ENCODE peak calls at places on chromosomes 12 and 14, in five cellular contexts. I is heart right ventricle, G is fibroblast of lung, W is heart left ventricle, S is cardiac muscle cell. T is an unnamed sample.

GRCh38 chr14:88128811-88129210 is 123.9 kb downstream of the GPR65 start:
- DNase-seq in I (no peak), G (no peak), W (no peak), S (no peak), T (no peak)

GRCh38 chr12:57079821-57080220 is 1.2 kb upstream of the NEMP1 start:
- DNase-seq in I (no peak), G (no peak), W (no peak), S (no peak), T (no peak)

GRCh38 chr14:56487090-56487667 is 92.4 kb upstream of the TMEM260 start:
- DNase-seq in I (no peak), G (peak), W (no peak), S (no peak), T (no peak)

GRCh38 chr12:127046467-127046866 is 1220.5 kb upstream of the TMEM132C start:
- DNase-seq in I (no peak), G (no peak), W (no peak), S (no peak), T (no peak)

GRCh38 chr12:12534975-12535374 is 27.7 kb downstream of the DUSP16 start:
- DNase-seq in I (no peak), G (no peak), W (peak), S (no peak), T (no peak)

GRCh38 chr14:100304825-100305445 is 1.3 kb downstream of the SLC25A29 start:
- DNase-seq in I (peak), G (no peak), W (peak), S (peak), T (no peak)

GRCh38 chr14:100067971-100068959 is 3.0 kb downstream of the EVL start:
- DNase-seq in I (peak), G (no peak), W (peak), S (no peak), T (peak)

GRCh38 chr12:12469386-12469785 is 93.3 kb downstream of the DUSP16 start:
- DNase-seq in I (no peak), G (no peak), W (no peak), S (no peak), T (no peak)

GRCh38 chr12:113179023-113179422 is 6.3 kb downstream of the DDX54 start:
- DNase-seq in I (no peak), G (no peak), W (no peak), S (no peak), T (peak)

GRCh38 chr12:89082354-89082753 is 269.9 kb downstream of the DUSP6 start:
- DNase-seq in I (no peak), G (no peak), W (no peak), S (no peak), T (no peak)

GRCh38 chr12:127343941-127344340 is 923.0 kb upstream of the TMEM132C start:
- DNase-seq in I (no peak), G (no peak), W (no peak), S (no peak), T (no peak)

GRCh38 chr12:65620026-65620425 is 204.3 kb upstream of the HMGA2 start:
- DNase-seq in I (no peak), G (peak), W (no peak), S (peak), T (no peak)

GRCh38 chr14:22112004-22112403 is 438.4 kb upstream of the OR4E1 start:
- DNase-seq in I (no peak), G (no peak), W (no peak), S (peak), T (no peak)

GRCh38 chr12:9919443-9919842 is 12.7 kb downstream of the CLEC2A start:
- DNase-seq in I (no peak), G (no peak), W (no peak), S (no peak), T (peak)

GRCh38 chr12:63206908-63207307 is 55.9 kb upstream of the AVPR1A start:
- DNase-seq in I (no peak), G (no peak), W (peak), S (no peak), T (no peak)

GRCh38 chr14:73759183-73759713 is 45.1 kb upstream of the PNMA1 start:
- DNase-seq in I (peak), G (peak), W (peak), S (peak), T (peak)

GRCh38 chr14:24263848-24264247 is 871 bp upstream of the TGM1 start:
- DNase-seq in I (no peak), G (no peak), W (no peak), S (no peak), T (no peak)

GRCh38 chr14:63875311-63875710 is 22.5 kb downstream of the SYNE2 start:
- DNase-seq in I (peak), G (peak), W (peak), S (no peak), T (no peak)

GRCh38 chr14:29741909-29742401 is 185.7 kb downstream of the PRKD1 start:
- DNase-seq in I (peak), G (peak), W (peak), S (no peak), T (no peak)

GRCh38 chr14:28707814-28708213 is 58.8 kb upstream of the FOXG1 start:
- DNase-seq in I (no peak), G (peak), W (no peak), S (no peak), T (no peak)

GRCh38 chr14:56460469-56460868 is 119.1 kb upstream of the TMEM260 start:
- DNase-seq in I (no peak), G (no peak), W (no peak), S (no peak), T (no peak)

GRCh38 chr14:105525861-105526780 is at the start of gene TMEM121:
- DNase-seq in I (no peak), G (no peak), W (no peak), S (peak), T (no peak)

GRCh38 chr12:19044877-19045276 is 84.7 kb upstream of the PLEKHA5 start:
- DNase-seq in I (no peak), G (no peak), W (no peak), S (no peak), T (no peak)

GRCh38 chr12:94020335-94020734 is 128.0 kb upstream of the PLXNC1 start:
- DNase-seq in I (no peak), G (peak), W (no peak), S (no peak), T (no peak)

GRCh38 chr14:31387091-31387490 is 33.3 kb downstream of the HEATR5A start:
- DNase-seq in I (no peak), G (no peak), W (no peak), S (no peak), T (no peak)

GRCh38 chr14:34770901-34771300 is 56.5 kb upstream of the CFL2 start:
- DNase-seq in I (no peak), G (no peak), W (no peak), S (no peak), T (no peak)

GRCh38 chr12:39587247-39587646 is 32.4 kb downstream of the ABCD2 start:
- DNase-seq in I (peak), G (peak), W (no peak), S (no peak), T (no peak)

GRCh38 chr14:102693006-102693755 is 84.1 kb upstream of the TRAF3 start:
- DNase-seq in I (no peak), G (no peak), W (no peak), S (peak), T (no peak)

GRCh38 chr12:62215506-62215905 is 44.7 kb upstream of the USP15 start:
- DNase-seq in I (no peak), G (no peak), W (no peak), S (no peak), T (no peak)

GRCh38 chr14:61343991-61344405 is 22.6 kb downstream of the PRKCH start:
- DNase-seq in I (no peak), G (no peak), W (no peak), S (no peak), T (peak)

GRCh38 chr14:64405295-64405694 is 17.1 kb downstream of the MTHFD1 start:
- DNase-seq in I (no peak), G (no peak), W (no peak), S (no peak), T (no peak)

GRCh38 chr14:23067847-23068791 is 10.8 kb upstream of the CDH24 start:
- DNase-seq in I (no peak), G (no peak), W (no peak), S (no peak), T (no peak)

GRCh38 chr14:93829839-93830481 is 41.7 kb upstream of the PRIMA1 start:
- DNase-seq in I (no peak), G (no peak), W (no peak), S (no peak), T (no peak)

GRCh38 chr12:4434721-4435425 is 10.7 kb downstream of the FGF6 start:
- DNase-seq in I (no peak), G (no peak), W (no peak), S (no peak), T (no peak)

GRCh38 chr12:57983150-57983857 is 41.9 kb downstream of the ATP23 start:
- DNase-seq in I (peak), G (peak), W (no peak), S (peak), T (no peak)

GRCh38 chr14:54908230-54908629 is 5.6 kb upstream of the GCH1 start:
- DNase-seq in I (no peak), G (no peak), W (no peak), S (no peak), T (no peak)

GRCh38 chr14:106578479-106578878 is 1052.1 kb downstream of the TMEM121 start:
- DNase-seq in I (no peak), G (no peak), W (no peak), S (no peak), T (no peak)

GRCh38 chr14:68506021-68506644 is 286.7 kb downstream of the ZFP36L1 start:
- DNase-seq in I (no peak), G (peak), W (peak), S (no peak), T (no peak)

GRCh38 chr14:23538049-23538718 is 13.4 kb downstream of the ZFHX2 start:
- DNase-seq in I (no peak), G (no peak), W (no peak), S (no peak), T (no peak)

GRCh38 chr12:102730996-102731395 is 186.0 kb downstream of the PAH start:
- DNase-seq in I (no peak), G (no peak), W (no peak), S (no peak), T (no peak)

GRCh38 chr12:102740157-102741032 is 176.6 kb downstream of the PAH start:
- DNase-seq in I (no peak), G (peak), W (no peak), S (peak), T (no peak)

GRCh38 chr12:102736328-102736727 is 180.7 kb downstream of the PAH start:
- DNase-seq in I (no peak), G (no peak), W (no peak), S (no peak), T (no peak)

GRCh38 chr12:102735104-102735503 is 181.9 kb downstream of the PAH start:
- DNase-seq in I (no peak), G (no peak), W (no peak), S (no peak), T (no peak)
- H3K27ac ChIP-seq in I (no peak), G (no peak), W (no peak), S (no peak), T (no peak)

DNA sequence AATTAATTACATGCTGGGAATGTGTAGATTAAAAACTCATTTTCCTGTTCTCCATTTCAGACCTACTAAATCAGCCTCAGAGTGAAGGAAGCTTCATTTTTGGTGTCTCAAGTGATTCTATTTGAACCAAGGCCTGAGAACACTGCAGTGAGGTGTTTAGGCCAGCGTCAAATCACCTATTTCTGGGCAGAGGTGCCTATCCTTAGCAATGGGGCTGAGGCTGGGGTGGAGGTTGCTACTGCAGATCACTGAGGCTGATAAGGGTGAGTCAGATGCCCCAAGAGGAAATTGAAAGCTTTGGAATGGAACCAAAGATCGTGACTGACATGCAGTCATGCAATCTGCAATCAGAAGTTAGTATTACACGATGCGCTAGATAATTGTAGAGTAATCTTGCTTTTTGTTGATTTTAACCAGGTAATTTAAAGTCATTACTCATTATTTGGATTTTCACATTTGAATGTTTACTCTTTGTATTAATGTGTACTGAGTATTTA is 4.4 kb downstream of the TXNRD1 start:
- DNase-seq in I (no peak), G (peak), W (no peak), S (no peak), T (no peak)
- H3K27ac ChIP-seq in I (peak), G (peak), W (peak), S (peak), T (peak)

DNA sequence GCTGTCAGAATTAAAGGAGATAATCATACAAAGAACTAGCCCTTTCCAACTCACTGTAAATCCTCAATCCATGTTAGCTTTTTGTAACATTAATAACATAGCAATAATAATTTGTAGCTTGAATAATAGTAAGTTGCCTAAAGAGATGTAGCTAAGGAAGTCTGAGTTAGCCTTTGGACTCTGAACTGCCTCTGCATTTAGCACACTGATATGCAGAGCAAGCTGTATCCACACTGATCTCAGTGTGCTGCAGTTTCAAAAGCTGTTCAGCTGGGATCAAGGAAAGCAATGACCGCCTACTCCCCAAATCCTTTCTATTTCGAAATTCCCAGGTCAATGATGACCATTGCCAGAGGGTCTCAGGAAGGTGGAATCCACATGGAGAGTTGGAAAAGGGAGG is 99.3 kb upstream of the IFNG-AS1 start:
- DNase-seq in I (no peak), G (no peak), W (no peak), S (no peak), T (no peak)
- H3K27ac ChIP-seq in I (no peak), G (no peak), W (no peak), S (peak), T (no peak)

GRCh38 chr12:52672321-52672933 is 7.8 kb downstream of the KRT1 start:
- DNase-seq in I (no peak), G (no peak), W (no peak), S (no peak), T (no peak)
- H3K27ac ChIP-seq in I (no peak), G (no peak), W (no peak), S (no peak), T (no peak)

GRCh38 chr12:108787539-108787938 is 56.2 kb upstream of the CORO1C start:
- DNase-seq in I (no peak), G (no peak), W (no peak), S (no peak), T (no peak)
- H3K27ac ChIP-seq in I (no peak), G (no peak), W (peak), S (no peak), T (no peak)

DNA sequence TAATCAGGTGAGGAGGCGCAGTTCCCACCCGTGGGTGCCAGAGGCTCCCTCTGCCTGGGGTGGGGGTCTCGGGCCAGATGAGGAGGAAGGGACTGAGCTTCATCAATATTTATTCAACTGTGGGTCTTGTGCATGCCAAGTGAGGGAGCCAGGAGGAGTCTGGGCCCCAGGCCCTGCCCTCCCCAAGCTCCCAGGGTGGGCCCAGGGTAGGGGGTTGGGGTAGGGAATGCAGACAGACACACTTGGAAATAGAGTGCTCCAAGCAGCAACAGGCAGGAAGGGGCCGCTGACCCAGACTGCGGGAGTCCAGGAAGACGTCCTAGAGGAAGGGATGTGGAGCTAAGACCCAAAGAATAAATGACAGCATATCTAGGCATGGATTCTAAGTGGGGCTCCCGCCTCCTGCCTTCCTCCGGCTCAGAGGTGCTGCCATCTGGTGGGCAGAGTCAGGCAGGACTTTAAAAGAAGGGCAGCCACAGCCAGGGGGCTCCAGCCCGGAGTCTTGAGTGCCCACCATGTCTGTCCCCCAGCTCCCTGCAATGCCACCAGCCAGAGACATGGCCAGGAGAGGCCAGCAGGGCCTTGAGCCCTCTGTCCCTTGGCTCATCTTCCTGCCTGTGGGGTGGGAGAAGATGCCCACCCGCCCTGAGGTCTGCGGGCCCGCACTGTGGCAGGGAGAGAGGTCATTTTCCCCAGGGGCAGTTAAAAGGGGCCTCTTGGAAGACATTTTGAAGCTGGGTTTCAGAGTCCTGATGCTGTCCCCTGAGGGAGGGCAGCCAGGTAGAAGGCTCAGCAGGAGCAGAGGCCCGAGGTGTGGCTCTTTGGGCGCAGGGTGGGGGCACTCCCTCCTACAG is 70.1 kb downstream of the PHETA1 start:
- DNase-seq in I (peak), G (peak), W (peak), S (peak), T (no peak)
- H3K27ac ChIP-seq in I (no peak), G (no peak), W (no peak), S (no peak), T (no peak)

GRCh38 chr14:95127531-95127911 is 29.8 kb downstream of the DICER1 start:
- DNase-seq in I (no peak), G (no peak), W (no peak), S (peak), T (no peak)

GRCh38 chr14:95128140-95128539 is 29.2 kb downstream of the DICER1 start:
- DNase-seq in I (no peak), G (no peak), W (no peak), S (no peak), T (no peak)

GRCh38 chr14:95132732-95133131 is 24.6 kb downstream of the DICER1 start:
- DNase-seq in I (no peak), G (peak), W (no peak), S (no peak), T (no peak)

GRCh38 chr14:95133282-95133681 is 24.0 kb downstream of the DICER1 start:
- DNase-seq in I (no peak), G (no peak), W (no peak), S (no peak), T (no peak)

DNA sequence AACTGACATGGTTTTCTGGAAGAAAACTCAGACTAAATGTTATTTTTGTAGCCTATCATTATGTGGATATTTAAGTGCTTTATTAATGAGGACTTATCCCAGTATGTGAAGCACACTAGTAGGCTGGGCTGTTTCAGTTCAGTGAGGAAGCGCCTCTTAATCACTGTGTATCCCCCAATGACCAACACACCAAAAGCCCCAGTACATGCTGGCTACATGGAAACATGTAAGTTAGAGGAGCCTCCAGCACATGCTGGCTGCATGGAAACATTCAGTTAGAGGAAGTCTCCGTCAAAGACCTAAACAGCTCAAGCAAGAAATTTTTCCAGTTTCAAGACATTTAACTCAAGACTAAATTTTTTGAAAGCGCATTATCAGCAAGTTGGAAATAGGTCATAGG is 26.8 kb downstream of the DICER1 start:
- DNase-seq in I (no peak), G (no peak), W (no peak), S (no peak), T (no peak)
- H3K27ac ChIP-seq in I (no peak), G (no peak), W (no peak), S (no peak), T (no peak)

GRCh38 chr14:70838076-70838475 is 28.8 kb upstream of the MAP3K9 start:
- DNase-seq in I (no peak), G (no peak), W (no peak), S (no peak), T (no peak)

GRCh38 chr14:70833884-70834283 is 24.6 kb upstream of the MAP3K9 start:
- DNase-seq in I (no peak), G (no peak), W (no peak), S (no peak), T (no peak)

GRCh38 chr14:70831382-70831781 is 22.1 kb upstream of the MAP3K9 start:
- DNase-seq in I (no peak), G (no peak), W (no peak), S (no peak), T (no peak)

GRCh38 chr14:70832536-70833305 is 23.4 kb upstream of the MAP3K9 start:
- DNase-seq in I (no peak), G (peak), W (no peak), S (no peak), T (no peak)

DNA sequence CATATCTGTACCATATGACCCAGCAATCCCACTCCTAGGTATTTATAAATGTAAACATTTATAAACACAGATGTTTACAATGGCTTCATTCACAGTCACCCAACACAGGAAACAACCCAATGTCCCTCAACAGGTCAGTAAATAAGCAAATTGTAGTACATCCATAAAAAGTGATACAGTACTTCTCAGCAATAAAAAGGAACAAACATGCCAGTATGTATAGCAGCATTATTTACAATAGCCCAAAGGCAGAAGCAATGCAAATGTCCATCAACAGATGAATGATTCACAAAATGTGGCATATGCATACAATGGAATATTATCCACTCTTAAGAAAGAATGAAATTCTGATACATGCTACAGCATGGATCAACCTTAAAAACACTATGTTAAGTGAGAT is 27.6 kb upstream of the MAP3K9 start:
- DNase-seq in I (no peak), G (no peak), W (no peak), S (no peak), T (no peak)
- H3K27ac ChIP-seq in I (no peak), G (no peak), W (no peak), S (no peak), T (no peak)

T was measured in aorta.